ENCODE peak calls at places on chromosomes 11 and 22, in five cellular contexts. T is NAMALWA; C is NCI-H2107; E is mucosa of gallbladder; N is activated CD4-positive, alpha-beta T cell treated with anti-CD3 and anti-CD28 coated beads, Interleukin-2, amount 50 U/mL, for 4 hours. B is an unnamed sample.

GRCh38 chr11:31816467-31817053 is 5.4 kb upstream of the PAX6 start:
- DNase-seq in T (no peak), C (no peak), N (no peak), E (no peak), B (no peak)

GRCh38 chr22:40597541-40598453 is 38.7 kb downstream of the MRTFA start:
- DNase-seq in E (no peak), T (no peak), C (no peak), N (no peak), B (peak)

GRCh38 chr22:21942407-21942895 is 10.2 kb downstream of the PPM1F start:
- DNase-seq in C (no peak), T (no peak), E (peak), N (no peak), B (peak)

GRCh38 chr11:67418476-67419281 is 3.2 kb downstream of the CARNS1 start:
- DNase-seq in N (no peak), C (no peak), E (no peak), T (peak), B (peak)

GRCh38 chr11:78224506-78224905 is 35.8 kb downstream of the USP35 start:
- DNase-seq in E (no peak), C (no peak), T (no peak), N (no peak), B (no peak)

GRCh38 chr11:8239056-8239455 is 24.6 kb downstream of the LMO1 start:
- DNase-seq in N (no peak), E (no peak), C (no peak), T (no peak), B (no peak)

GRCh38 chr11:6606471-6607189 is 3.1 kb downstream of the ILK start:
- DNase-seq in E (peak), C (no peak), T (peak), N (no peak), B (peak)

GRCh38 chr22:27668828-27669797 is 132.4 kb downstream of the MN1 start:
- DNase-seq in E (peak), T (peak), C (no peak), N (no peak), B (no peak)

GRCh38 chr11:62921201-62921572 is at the start of gene CHRM1:
- DNase-seq in N (no peak), E (no peak), C (no peak), T (no peak), B (no peak)

GRCh38 chr22:28179392-28179791 is 260.3 kb upstream of the PITPNB start:
- DNase-seq in C (no peak), T (no peak), E (peak), N (no peak), B (no peak)

GRCh38 chr11:10192036-10192435 is 102.0 kb downstream of the SBF2 start:
- DNase-seq in E (no peak), T (no peak), N (no peak), C (no peak), B (no peak)

GRCh38 chr11:33959855-33960400 is 68.1 kb upstream of the LMO2 start:
- DNase-seq in N (no peak), T (no peak), E (no peak), C (no peak), B (no peak)

GRCh38 chr11:70244698-70245097 is 25.8 kb upstream of the PPFIA1 start:
- DNase-seq in E (no peak), N (no peak), T (no peak), C (no peak), B (no peak)

GRCh38 chr11:116415095-116415494 is 357.7 kb downstream of the BUD13 start:
- DNase-seq in N (no peak), T (no peak), C (no peak), E (no peak), B (no peak)

GRCh38 chr22:47805394-47805935 is 1043.0 kb downstream of the TBC1D22A start:
- DNase-seq in T (no peak), N (no peak), E (no peak), C (no peak), B (no peak)

GRCh38 chr22:35203583-35203982 is 53.7 kb upstream of the HMGXB4 start:
- DNase-seq in E (no peak), T (no peak), C (no peak), N (no peak), B (no peak)

GRCh38 chr11:11787305-11788066 is 54.3 kb upstream of the USP47 start:
- DNase-seq in N (peak), T (peak), E (peak), C (peak), B (peak)

GRCh38 chr11:93067881-93068390 is 98.5 kb downstream of the MTNR1B start:
- DNase-seq in C (no peak), T (no peak), N (no peak), E (no peak), B (no peak)

B was measured in thyroid gland.